ENCODE peak calls at places on chromosome 1, in five cellular contexts. W is cardiac muscle cell, D is HuH-7.5, L is mesendoderm, Z is H1. N is an unnamed sample.

GRCh38 chr1:64403331-64403730 is 66.6 kb upstream of the CACHD1 start:
- DNase-seq in D (no peak), W (no peak), L (no peak), Z (no peak), N (no peak)

GRCh38 chr1:4017636-4018365 is 117.7 kb upstream of the C1orf174 start:
- DNase-seq in L (no peak), Z (no peak), W (no peak), D (no peak), N (no peak)

GRCh38 chr1:99146129-99146848 is 118.0 kb upstream of the PLPPR4 start:
- DNase-seq in L (no peak), Z (no peak), D (no peak), W (no peak), N (no peak)

GRCh38 chr1:1132042-1132927 is 16.4 kb upstream of the C1orf159 start:
- DNase-seq in D (no peak), Z (no peak), L (no peak), W (no peak), N (no peak)

GRCh38 chr1:85274969-85275453 is 1.4 kb downstream of the BCL10 start:
- DNase-seq in D (no peak), L (no peak), W (peak; percentile 70), Z (no peak), N (peak; percentile 40)

GRCh38 chr1:54812801-54813478 is 11.8 kb upstream of the TTC22 start:
- DNase-seq in Z (no peak), D (no peak), L (no peak), W (no peak), N (no peak)

GRCh38 chr1:182189535-182190066 is 128.1 kb upstream of the ZNF648 start:
- DNase-seq in W (no peak), D (no peak), Z (no peak), L (peak; percentile 7), N (no peak)

GRCh38 chr1:11740258-11741192 is 4.6 kb downstream of the AGTRAP start:
- DNase-seq in Z (no peak), W (no peak), D (no peak), L (peak; percentile 32), N (no peak)